ENCODE peak calls at places on chromosomes 13 and 19, in five cellular contexts. P, B, X, D and V are unnamed samples.

GRCh38 chr13:72163671-72164070 is 296.7 kb upstream of the DACH1 start:
- DNase-seq in P (no peak), B (peak), X (no peak), D (no peak), V (no peak)

GRCh38 chr13:44068737-44069136 is 189.0 kb downstream of the LACC1 start:
- DNase-seq in P (no peak), B (peak), X (no peak), D (peak), V (peak)

GRCh38 chr13:71866173-71867091 is 572 bp downstream of the DACH1 start:
- DNase-seq in P (peak), B (peak), X (peak), D (no peak), V (no peak)

GRCh38 chr13:87674143-87674772 is 3.1 kb downstream of the SLITRK5 start:
- DNase-seq in P (no peak), B (no peak), X (no peak), D (no peak), V (peak)

GRCh38 chr19:16064209-16064889 is 11.9 kb upstream of the TPM4 start:
- DNase-seq in P (no peak), B (no peak), X (no peak), D (peak), V (no peak)

GRCh38 chr13:111043575-111043982 is 71.5 kb upstream of the ARHGEF7 start:
- DNase-seq in P (no peak), B (peak), X (no peak), D (peak), V (peak)

GRCh38 chr19:12872941-12873890 is 8.0 kb downstream of the DNASE2 start:
- DNase-seq in P (peak), B (peak), X (no peak), D (peak), V (peak)

GRCh38 chr13:51588406-51588949 is 4.2 kb downstream of the WDFY2 start:
- DNase-seq in P (no peak), B (no peak), X (no peak), D (no peak), V (no peak)

GRCh38 chr13:93318538-93318937 is 91.9 kb downstream of the GPC6 start:
- DNase-seq in P (no peak), B (no peak), X (no peak), D (peak), V (no peak)

GRCh38 chr13:93755341-93755740 is 528.7 kb downstream of the GPC6 start:
- DNase-seq in P (no peak), B (no peak), X (no peak), D (no peak), V (no peak)

GRCh38 chr13:59094149-59094548 is 1069.6 kb downstream of the DIAPH3 start:
- DNase-seq in P (no peak), B (no peak), X (no peak), D (no peak), V (no peak)

GRCh38 chr19:4719499-4719866 is 4.2 kb downstream of the DPP9 start:
- DNase-seq in P (no peak), B (no peak), X (peak), D (no peak), V (no peak)

GRCh38 chr19:49847731-49848696 is 2.9 kb upstream of the PTOV1 start:
- DNase-seq in P (no peak), B (peak), X (no peak), D (peak), V (peak)

GRCh38 chr19:10780368-10780767 is 55.6 kb downstream of the TMED1 start:
- DNase-seq in P (no peak), B (no peak), X (no peak), D (peak), V (peak)

GRCh38 chr19:35545855-35546381 is 492 bp downstream of the TMEM147 start:
- DNase-seq in P (peak), B (peak), X (no peak), D (peak), V (no peak)

GRCh38 chr19:52231154-52231565 is 38.2 kb upstream of the ZNF766 start:
- DNase-seq in P (no peak), B (peak), X (no peak), D (no peak), V (no peak)

GRCh38 chr13:113598081-113598410 is 13.5 kb downstream of the TFDP1 start:
- DNase-seq in P (no peak), B (no peak), X (no peak), D (no peak), V (no peak)

GRCh38 chr13:100881291-100881864 is 206.8 kb upstream of the TMTC4 start:
- DNase-seq in P (no peak), B (no peak), X (no peak), D (peak), V (no peak)

GRCh38 chr19:5130371-5131030 is 161.6 kb downstream of the KDM4B start:
- DNase-seq in P (peak), B (no peak), X (no peak), D (no peak), V (no peak)

GRCh38 chr19:15091918-15092753 is 10.1 kb downstream of the OR1I1 start:
- DNase-seq in P (peak), B (peak), X (no peak), D (peak), V (peak)

GRCh38 chr19:12769689-12770088 is 5.7 kb downstream of the HOOK2 start:
- DNase-seq in P (no peak), B (no peak), X (peak), D (no peak), V (no peak)

GRCh38 chr19:39752795-39753194 is 15.0 kb upstream of the CLC start:
- DNase-seq in P (no peak), B (no peak), X (no peak), D (no peak), V (no peak)

GRCh38 chr19:39746836-39747529 is 9.2 kb upstream of the CLC start:
- DNase-seq in P (peak), B (no peak), X (no peak), D (no peak), V (no peak)

GRCh38 chr19:39754544-39754943 is 16.7 kb upstream of the CLC start:
- DNase-seq in P (no peak), B (no peak), X (no peak), D (no peak), V (no peak)

DNA sequence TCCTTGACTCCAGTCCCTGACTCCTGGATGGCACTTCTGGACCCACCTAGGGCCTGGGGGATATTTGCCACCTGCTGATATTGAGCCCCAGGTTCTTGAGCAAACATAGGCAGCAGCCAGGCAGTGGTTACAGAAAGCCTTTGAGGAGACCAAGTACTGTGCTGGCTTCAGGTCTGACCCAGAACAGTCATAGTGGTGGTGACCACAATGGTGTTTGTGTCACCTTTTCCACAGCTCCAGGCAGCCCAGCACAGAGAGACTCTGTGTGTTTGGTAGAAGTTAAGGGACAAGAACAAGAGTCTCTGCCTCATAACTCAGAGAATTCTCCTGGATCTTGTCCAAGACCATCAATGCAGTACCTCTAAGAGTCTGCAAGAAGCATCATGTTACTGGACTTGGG is 14.6 kb upstream of the CLC start:
- DNase-seq in P (no peak), B (no peak), X (no peak), D (no peak), V (no peak)
- TF ChIP-seq CTCF in P (no peak), B (no peak), X (no peak), D (no peak), V (no peak)

GRCh38 chr19:2428756-2429711 is 1.6 kb upstream of the TIMM13 start:
- DNase-seq in P (no peak), B (no peak), X (no peak), D (no peak), V (no peak)

GRCh38 chr19:2429917-2430570 is 2.7 kb upstream of the TIMM13 start:
- DNase-seq in P (no peak), B (no peak), X (no peak), D (no peak), V (no peak)

GRCh38 chr19:2427323-2428026 is at the start of gene TIMM13:
- DNase-seq in P (peak), B (peak), X (peak), D (peak), V (peak)

GRCh38 chr19:2426661-2427322 is 594 bp downstream of the TIMM13 start:
- DNase-seq in P (peak), B (peak), X (no peak), D (peak), V (no peak)

DNA sequence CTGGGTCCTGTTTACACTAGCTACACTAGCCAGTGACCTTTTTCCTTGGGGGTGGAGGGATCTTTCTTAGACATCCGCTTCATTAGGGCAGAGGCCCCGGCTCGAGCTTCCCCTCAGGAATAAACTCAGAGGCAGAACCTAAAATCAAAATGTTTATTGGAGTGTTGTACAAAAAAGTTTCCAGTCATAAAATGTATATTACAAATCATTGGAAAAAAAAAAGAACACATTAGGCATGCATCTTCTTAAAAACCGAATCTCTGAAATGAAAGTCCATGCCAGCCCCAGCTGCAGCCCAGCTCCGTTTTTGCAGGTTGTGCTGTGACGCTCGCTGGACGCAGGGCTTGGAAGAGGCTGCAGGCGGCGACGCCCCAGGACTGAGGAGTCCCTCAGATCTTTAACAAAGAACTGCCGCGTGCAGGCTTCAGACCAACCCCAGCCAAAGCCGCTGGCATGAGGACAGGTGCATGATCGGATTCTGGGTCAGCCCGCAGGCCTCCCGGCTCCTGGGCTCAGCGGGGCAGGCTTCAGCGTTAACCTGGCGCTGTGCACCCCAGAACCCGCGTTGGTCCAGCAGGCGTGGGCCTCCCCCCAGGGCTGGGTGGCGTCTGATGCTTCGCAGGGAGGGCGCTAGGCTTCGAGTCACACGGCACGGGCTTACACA is 773 bp upstream of the TIMM13 start:
- DNase-seq in P (peak), B (no peak), X (no peak), D (peak), V (no peak)
- TF ChIP-seq CTCF in P (no peak), B (no peak), X (no peak), D (peak), V (peak)

DNA sequence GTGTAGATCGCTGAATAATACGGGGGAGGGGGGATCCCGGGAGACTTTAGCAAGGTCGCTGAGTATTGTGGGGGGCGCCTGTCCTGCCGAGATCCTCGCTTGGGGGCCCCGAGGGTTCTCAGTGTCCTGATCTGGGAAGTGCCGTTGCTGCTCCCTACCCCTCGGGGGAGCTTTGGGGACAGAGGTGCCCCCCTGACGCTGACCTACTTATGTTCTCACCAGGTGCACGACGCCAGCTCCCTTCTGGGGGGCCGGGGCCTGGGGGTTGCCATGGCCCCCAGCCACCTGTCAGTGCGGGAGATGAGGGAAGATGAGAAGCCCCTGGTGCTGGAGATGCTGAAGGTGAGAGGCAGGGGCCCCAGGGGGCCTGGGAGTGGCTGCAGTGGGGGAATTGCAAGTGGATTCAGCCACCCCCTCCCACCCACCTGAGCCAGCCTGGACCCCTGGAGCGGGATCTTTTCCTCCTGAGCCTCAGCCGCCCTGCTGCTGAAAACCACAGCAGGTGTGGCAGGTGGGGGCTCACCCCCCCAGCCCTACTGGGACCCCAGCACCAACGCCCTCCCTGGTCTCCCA is 537 bp downstream of the NAT14 start:
- DNase-seq in P (no peak), B (no peak), X (no peak), D (no peak), V (no peak)
- TF ChIP-seq CTCF in P (no peak), B (no peak), X (no peak), D (no peak), V (no peak)

DNA sequence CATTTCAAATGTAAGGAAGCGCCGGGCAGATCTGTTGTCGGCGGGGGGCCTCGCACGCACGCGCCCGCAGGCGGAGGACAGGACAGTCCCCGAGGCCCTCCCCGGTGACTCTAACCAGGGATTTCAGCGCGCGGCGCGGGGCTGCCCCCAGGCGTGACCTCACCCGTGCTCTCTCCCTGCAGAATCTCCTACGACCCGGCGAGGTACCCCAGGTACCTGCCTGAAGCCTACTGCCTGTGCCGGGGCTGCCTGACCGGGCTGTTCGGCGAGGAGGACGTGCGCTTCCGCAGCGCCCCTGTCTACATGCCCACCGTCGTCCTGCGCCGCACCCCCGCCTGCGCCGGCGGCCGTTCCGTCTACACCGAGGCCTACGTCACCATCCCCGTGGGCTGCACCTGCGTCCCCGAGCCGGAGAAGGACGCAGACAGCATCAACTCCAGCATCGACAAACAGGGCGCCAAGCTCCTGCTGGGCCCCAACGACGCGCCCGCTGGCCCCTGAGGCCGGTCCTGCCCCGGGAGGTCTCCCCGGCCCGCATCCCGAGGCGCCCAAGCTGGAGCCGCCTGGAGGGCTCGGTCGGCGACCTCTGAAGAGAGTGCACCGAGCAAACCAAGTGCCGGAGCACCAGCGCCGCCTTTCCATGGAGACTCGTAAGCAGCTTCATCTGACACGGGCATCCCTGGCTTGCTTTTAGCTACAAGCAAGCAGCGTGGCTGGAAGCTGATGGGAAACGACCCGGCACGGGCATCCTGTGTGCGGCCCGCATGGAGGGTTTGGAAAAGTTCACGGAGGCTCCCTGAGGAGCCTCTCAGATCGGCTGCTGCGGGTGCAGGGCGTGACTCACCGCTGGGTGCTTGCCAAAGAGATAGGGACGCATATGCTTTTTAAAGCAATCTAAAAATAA is 18.2 kb downstream of the IL17D start:
- DNase-seq in P (peak), B (peak), X (no peak), D (peak), V (peak)
- TF ChIP-seq CTCF in P (no peak), B (peak), X (no peak), D (no peak), V (peak)

GRCh38 chr19:3275068-3275582 is 50.7 kb downstream of the CELF5 start:
- DNase-seq in P (peak), B (no peak), X (no peak), D (peak), V (no peak)

GRCh38 chr19:3277649-3278048 is 53.2 kb downstream of the CELF5 start:
- DNase-seq in P (no peak), B (no peak), X (no peak), D (no peak), V (no peak)

GRCh38 chr19:3274245-3275067 is 50.0 kb downstream of the CELF5 start:
- DNase-seq in P (no peak), B (no peak), X (no peak), D (no peak), V (no peak)

GRCh38 chr19:3276341-3276799 is 51.9 kb downstream of the CELF5 start:
- DNase-seq in P (peak), B (peak), X (no peak), D (peak), V (no peak)

DNA sequence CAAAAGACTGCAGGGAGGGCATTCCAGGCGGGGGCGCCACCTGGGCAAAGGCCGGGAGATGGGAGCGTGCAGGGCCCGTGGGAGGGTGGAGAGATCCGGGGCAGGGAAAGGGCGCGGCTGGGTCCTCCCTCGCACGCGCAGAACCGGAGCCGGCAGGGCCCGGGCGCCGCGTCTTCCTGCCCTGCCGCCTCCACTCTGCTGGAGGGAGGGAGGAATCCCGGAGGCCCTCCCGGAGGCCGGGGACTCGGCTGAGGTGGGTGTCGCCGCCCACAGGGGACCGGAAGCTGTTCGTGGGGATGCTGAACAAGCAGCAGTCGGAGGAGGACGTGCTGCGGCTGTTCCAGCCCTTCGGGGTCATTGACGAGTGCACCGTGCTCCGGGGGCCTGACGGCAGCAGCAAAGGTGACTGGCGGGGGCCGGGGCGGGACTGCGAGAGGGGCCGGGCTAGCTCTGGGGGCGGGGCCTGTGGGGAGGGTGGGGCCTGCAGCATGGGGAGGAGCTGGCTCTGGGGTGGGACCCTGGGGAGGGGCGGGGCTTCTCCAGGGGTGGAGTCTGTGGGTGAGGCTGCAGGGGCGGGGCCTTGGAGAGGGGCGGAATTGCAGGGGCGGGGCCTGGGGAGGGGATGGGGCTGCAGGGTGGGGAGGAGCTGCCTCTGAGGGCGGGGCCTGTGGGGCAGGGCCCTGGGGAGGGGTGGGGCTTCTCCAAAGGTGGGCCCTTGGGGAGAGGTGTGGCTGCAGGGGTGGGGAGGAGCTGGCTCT is 51.3 kb downstream of the CELF5 start:
- DNase-seq in P (peak), B (peak), X (peak), D (peak), V (peak)
- TF ChIP-seq CTCF in P (no peak), B (no peak), X (peak), D (no peak), V (no peak)

DNA sequence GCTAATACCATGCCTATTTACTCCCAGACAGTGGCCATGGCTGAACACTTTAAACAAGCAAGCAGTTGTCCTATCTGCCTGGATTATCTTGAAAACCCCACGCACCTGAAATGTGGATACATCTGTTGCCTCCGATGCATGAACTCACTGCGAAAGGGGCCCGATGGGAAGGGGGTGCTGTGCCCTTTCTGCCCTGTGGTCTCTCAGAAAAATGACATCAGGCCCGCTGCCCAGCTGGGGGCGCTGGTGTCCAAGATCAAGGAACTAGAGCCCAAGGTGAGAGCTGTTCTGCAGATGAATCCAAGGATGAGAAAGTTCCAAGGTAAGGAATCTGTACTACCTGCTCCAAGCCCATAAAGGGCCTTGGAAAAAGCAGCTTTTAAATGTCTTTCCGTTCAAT is 8.6 kb downstream of the RFPL4AL1 start:
- DNase-seq in P (no peak), B (no peak), X (no peak), D (no peak), V (no peak)
- TF ChIP-seq CTCF in P (no peak), B (no peak), X (no peak), D (no peak), V (no peak)

GRCh38 chr19:46860125-46860845 is 512 bp upstream of the ARHGAP35 start:
- DNase-seq in P (peak), B (peak), X (peak), D (peak), V (peak)
- TF ChIP-seq CTCF in P (no peak), B (no peak), X (no peak), D (no peak), V (no peak)

GRCh38 chr13:28679628-28680027 is 20.7 kb downstream of the POMP start:
- DNase-seq in P (no peak), B (no peak), X (no peak), D (peak), V (peak)
- TF ChIP-seq CTCF in P (peak), B (peak), X (peak), D (peak), V (peak)